ENCODE peak calls at places on chromosomes 6 and 20, in seven cellular contexts. H is mucosa of descending colon, Q is GM20000, L is vagina, X is astrocyte of the cerebellum, D is SK-N-SH, I is GM06990. N is an unnamed sample.

GRCh38 chr6:118963003-118963402 is 28.0 kb upstream of the MCM9 start:
- DNase-seq in H (no peak), Q (no peak), L (no peak), X (no peak), D (no peak), I (no peak), N (no peak)

GRCh38 chr6:82712826-82713225 is 349.2 kb downstream of the TPBG start:
- DNase-seq in H (no peak), Q (peak), L (no peak), X (no peak), D (peak), I (peak), N (no peak)

GRCh38 chr6:148898360-148899005 is 151.7 kb downstream of the UST start:
- DNase-seq in H (no peak), Q (no peak), L (no peak), X (no peak), D (no peak), I (no peak), N (no peak)

GRCh38 chr6:17589402-17590116 is 10.5 kb upstream of the FAM8A1 start:
- DNase-seq in H (no peak), Q (no peak), L (no peak), X (peak), D (no peak), I (no peak), N (peak)

GRCh38 chr6:137950581-137950980 is 83.5 kb downstream of the TNFAIP3 start:
- DNase-seq in H (no peak), Q (no peak), L (no peak), X (no peak), D (no peak), I (no peak), N (no peak)

GRCh38 chr6:3526962-3527796 is 70.3 kb upstream of the SLC22A23 start:
- DNase-seq in H (no peak), Q (no peak), L (no peak), X (no peak), D (no peak), I (no peak), N (no peak)

GRCh38 chr6:125984311-125984710 is 2.0 kb upstream of the TRMT11 start:
- DNase-seq in H (no peak), Q (no peak), L (no peak), X (no peak), D (no peak), I (no peak), N (no peak)

GRCh38 chr6:47428746-47429664 is 48.6 kb upstream of the CD2AP start:
- DNase-seq in H (no peak), Q (no peak), L (no peak), X (no peak), D (no peak), I (no peak), N (no peak)

GRCh38 chr20:17568972-17569471 is 853 bp upstream of the DSTN start:
- DNase-seq in H (peak), Q (peak), L (no peak), X (peak), D (peak), I (peak), N (peak)

GRCh38 chr6:7155871-7156579 is 48.3 kb downstream of the RREB1 start:
- DNase-seq in H (no peak), Q (peak), L (no peak), X (no peak), D (no peak), I (peak), N (no peak)

GRCh38 chr6:31614674-31615578 is at the start of gene AIF1:
- DNase-seq in H (no peak), Q (no peak), L (no peak), X (no peak), D (no peak), I (no peak), N (no peak)

GRCh38 chr20:57385940-57386339 is 5.3 kb upstream of the RBM38 start:
- DNase-seq in H (no peak), Q (no peak), L (no peak), X (no peak), D (no peak), I (no peak), N (no peak)

GRCh38 chr6:13873288-13874190 is 51.2 kb upstream of the RNF182 start:
- DNase-seq in H (peak), Q (peak), L (no peak), X (no peak), D (peak), I (peak), N (no peak)

GRCh38 chr6:56710967-56711366 is 68.3 kb upstream of the DST start:
- DNase-seq in H (no peak), Q (no peak), L (no peak), X (no peak), D (no peak), I (no peak), N (no peak)

GRCh38 chr6:75317503-75318206 is 33.1 kb upstream of the TMEM30A start:
- DNase-seq in H (no peak), Q (no peak), L (no peak), X (peak), D (no peak), I (no peak), N (peak)

GRCh38 chr20:36408219-36408618 is 102.1 kb downstream of the DLGAP4 start:
- DNase-seq in H (peak), Q (no peak), L (no peak), X (no peak), D (peak), I (no peak), N (no peak)

GRCh38 chr6:153167026-153167891 is 36.2 kb upstream of the RGS17 start:
- DNase-seq in H (no peak), Q (no peak), L (no peak), X (peak), D (no peak), I (no peak), N (peak)

GRCh38 chr6:80181352-80182081 is 75.0 kb downstream of the BCKDHB start:
- DNase-seq in H (no peak), Q (no peak), L (no peak), X (no peak), D (no peak), I (no peak), N (no peak)

GRCh38 chr20:17608701-17609497 is 39.0 kb downstream of the DSTN start:
- DNase-seq in H (no peak), Q (no peak), L (no peak), X (no peak), D (no peak), I (no peak), N (no peak)

GRCh38 chr6:24923885-24924401 is 11.8 kb downstream of the RIPOR2 start:
- DNase-seq in H (no peak), Q (no peak), L (no peak), X (no peak), D (no peak), I (no peak), N (no peak)

GRCh38 chr20:21436186-21436585 is 38.9 kb upstream of the NKX2-4 start:
- DNase-seq in H (no peak), Q (no peak), L (no peak), X (peak), D (no peak), I (no peak), N (no peak)

GRCh38 chr20:58140787-58141396 is 87.6 kb downstream of the ANKRD60 start:
- DNase-seq in H (no peak), Q (no peak), L (peak), X (no peak), D (no peak), I (no peak), N (no peak)

GRCh38 chr20:16475225-16475624 is 98.0 kb downstream of the KIF16B start:
- DNase-seq in H (no peak), Q (no peak), L (no peak), X (peak), D (no peak), I (no peak), N (no peak)

GRCh38 chr20:2697768-2698167 is 5.2 kb downstream of the EBF4 start:
- DNase-seq in H (no peak), Q (no peak), L (peak), X (no peak), D (peak), I (no peak), N (no peak)

GRCh38 chr6:26538936-26539615 is 910 bp downstream of the HMGN4 start:
- DNase-seq in H (no peak), Q (no peak), L (no peak), X (no peak), D (no peak), I (no peak), N (no peak)

GRCh38 chr6:93423542-93423941 is 4.2 kb upstream of the EPHA7 start:
- DNase-seq in H (no peak), Q (peak), L (no peak), X (peak), D (peak), I (no peak), N (no peak)

GRCh38 chr6:106568518-106568917 is 60.8 kb downstream of the RTN4IP1 start:
- DNase-seq in H (no peak), Q (no peak), L (no peak), X (no peak), D (no peak), I (no peak), N (no peak)

GRCh38 chr6:48765352-48765961 is 654.5 kb upstream of the PTCHD4 start:
- DNase-seq in H (no peak), Q (peak), L (no peak), X (peak), D (peak), I (no peak), N (peak)

GRCh38 chr20:3680701-3681351 is 984 bp downstream of the ADAM33 start:
- DNase-seq in H (no peak), Q (no peak), L (no peak), X (no peak), D (no peak), I (no peak), N (no peak)

GRCh38 chr6:47151232-47151898 is 109.2 kb upstream of the ADGRF1 start:
- DNase-seq in H (no peak), Q (no peak), L (no peak), X (no peak), D (no peak), I (no peak), N (no peak)

GRCh38 chr6:147808631-147809030 is 300.1 kb downstream of the SAMD5 start:
- DNase-seq in H (no peak), Q (no peak), L (no peak), X (no peak), D (no peak), I (no peak), N (no peak)

GRCh38 chr20:22536141-22536828 is 48.1 kb downstream of the FOXA2 start:
- DNase-seq in H (no peak), Q (no peak), L (peak), X (no peak), D (no peak), I (no peak), N (no peak)

GRCh38 chr20:22533823-22534751 is 50.3 kb downstream of the FOXA2 start:
- DNase-seq in H (no peak), Q (no peak), L (peak), X (no peak), D (no peak), I (no peak), N (no peak)

GRCh38 chr20:22535483-22535882 is 48.9 kb downstream of the FOXA2 start:
- DNase-seq in H (no peak), Q (no peak), L (peak), X (no peak), D (no peak), I (no peak), N (no peak)

GRCh38 chr20:22532598-22532997 is 51.8 kb downstream of the FOXA2 start:
- DNase-seq in H (no peak), Q (no peak), L (no peak), X (no peak), D (no peak), I (no peak), N (no peak)

GRCh38 chr20:22536956-22537756 is 47.2 kb downstream of the FOXA2 start:
- DNase-seq in H (no peak), Q (no peak), L (no peak), X (no peak), D (no peak), I (no peak), N (no peak)
- TF ChIP-seq CTCF in H (no peak), Q (no peak), L (no peak), X (no peak), D (no peak), I (no peak), N (no peak)

GRCh38 chr6:707576-708236 is 14.8 kb upstream of the EXOC2 start:
- DNase-seq in H (no peak), Q (no peak), L (no peak), X (no peak), D (no peak), I (no peak), N (no peak)

GRCh38 chr6:708237-708598 is 15.3 kb upstream of the EXOC2 start:
- DNase-seq in H (no peak), Q (no peak), L (no peak), X (no peak), D (no peak), I (no peak), N (no peak)

GRCh38 chr6:705047-705446 is 12.1 kb upstream of the EXOC2 start:
- DNase-seq in H (no peak), Q (no peak), L (no peak), X (no peak), D (no peak), I (no peak), N (no peak)

GRCh38 chr6:706819-707381 is 14.0 kb upstream of the EXOC2 start:
- DNase-seq in H (no peak), Q (no peak), L (no peak), X (no peak), D (no peak), I (no peak), N (no peak)

DNA sequence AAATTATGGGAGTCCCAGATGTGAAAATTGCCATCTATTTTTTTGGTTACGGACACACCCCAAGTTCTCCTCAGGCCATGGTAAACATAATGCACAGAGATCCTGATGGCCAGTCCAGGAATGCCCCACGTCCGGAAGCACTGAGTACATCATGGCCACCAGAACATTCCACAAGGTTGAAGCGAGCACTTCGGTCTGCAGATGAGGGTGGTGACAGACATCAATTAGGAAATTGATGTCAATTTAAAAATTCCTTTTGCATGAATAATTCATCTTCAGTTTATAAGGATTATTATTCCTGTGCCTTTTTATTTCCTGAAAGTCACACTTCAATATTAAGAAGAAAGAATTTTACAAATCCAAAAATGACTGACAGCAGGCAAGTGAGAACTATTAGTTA is 13.2 kb upstream of the EXOC2 start:
- DNase-seq in H (no peak), Q (no peak), L (no peak), X (no peak), D (no peak), I (no peak), N (no peak)
- TF ChIP-seq CTCF in H (no peak), Q (no peak), L (no peak), X (no peak), D (no peak), I (no peak), N (no peak)

GRCh38 chr6:38234934-38235678 is 404.6 kb downstream of the BTBD9 start:
- DNase-seq in H (no peak), Q (peak), L (no peak), X (no peak), D (no peak), I (peak), N (no peak)

GRCh38 chr6:38239719-38240451 is 399.8 kb downstream of the BTBD9 start:
- DNase-seq in H (no peak), Q (no peak), L (no peak), X (no peak), D (no peak), I (no peak), N (peak)

GRCh38 chr6:38233161-38233791 is 406.5 kb downstream of the BTBD9 start:
- DNase-seq in H (no peak), Q (no peak), L (no peak), X (no peak), D (no peak), I (no peak), N (no peak)

GRCh38 chr6:38234141-38234540 is 405.6 kb downstream of the BTBD9 start:
- DNase-seq in H (no peak), Q (no peak), L (no peak), X (no peak), D (no peak), I (no peak), N (no peak)
- TF ChIP-seq CTCF in H (no peak), Q (no peak), L (no peak), X (no peak), D (no peak), I (peak), N (no peak)

GRCh38 chr20:38125157-38126056 is 39.7 kb downstream of the TGM2 start:
- DNase-seq in H (peak), Q (no peak), L (peak), X (no peak), D (no peak), I (no peak), N (no peak)
- TF ChIP-seq CTCF in H (no peak), Q (no peak), L (no peak), X (peak), D (peak), I (no peak), N (peak)

GRCh38 chr20:50442526-50442925 is 67.7 kb upstream of the PTPN1 start:
- DNase-seq in H (no peak), Q (no peak), L (no peak), X (no peak), D (no peak), I (no peak), N (no peak)
- TF ChIP-seq CTCF in H (no peak), Q (no peak), L (no peak), X (no peak), D (no peak), I (no peak), N (no peak)

DNA sequence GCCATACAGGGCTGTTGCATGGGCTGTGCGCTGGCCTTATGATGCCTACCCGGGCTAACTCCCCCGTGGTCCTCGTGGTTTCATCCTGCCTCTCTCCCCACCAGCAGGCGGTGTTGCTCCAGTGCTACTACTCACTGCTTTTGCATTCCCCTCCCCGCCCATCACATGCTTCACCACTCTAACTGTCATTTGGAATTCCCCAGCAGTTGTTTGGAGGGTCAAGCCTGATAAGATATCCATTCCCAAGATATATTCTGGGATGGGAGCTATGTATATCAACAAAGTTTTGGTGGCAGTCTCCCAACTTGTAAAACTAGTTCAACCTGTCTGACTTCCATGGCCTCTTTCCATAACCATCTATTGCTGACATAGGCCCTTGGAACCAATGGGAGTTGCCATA is 233.2 kb upstream of the SOX4 start:
- DNase-seq in H (peak), Q (peak), L (no peak), X (no peak), D (no peak), I (no peak), N (no peak)
- TF ChIP-seq CTCF in H (no peak), Q (no peak), L (no peak), X (no peak), D (no peak), I (peak), N (no peak)

N was measured in HFF-Myc.